ENCODE peak calls at places on chromosomes 7 and 10, in eight cellular contexts. One of them, this sample, is unnamed.
A peak's percentile ranks its signal among the peaks of the same experiment; 100 is the strongest.

GRCh38 chr7:23347682-23348180 is 48.6 kb downstream of the MALSU1 start:
- DNase-seq in MM.1S: no peak
- DNase-seq in heart left ventricle: no peak
- DNase-seq in IMR-90: peak; percentile 91
- DNase-seq in PC-3: peak; percentile 89
- DNase-seq in SK-N-SH: no peak
- DNase-seq in upper lobe of right lung: no peak
- DNase-seq in DND-41: no peak
- DNase-seq in this sample: no peak

GRCh38 chr10:29541826-29542225 is 92.9 kb downstream of the SVIL start:
- DNase-seq in MM.1S: no peak
- DNase-seq in heart left ventricle: no peak
- DNase-seq in IMR-90: no peak
- DNase-seq in PC-3: no peak
- DNase-seq in SK-N-SH: no peak
- DNase-seq in upper lobe of right lung: no peak
- DNase-seq in DND-41: no peak
- DNase-seq in this sample: no peak

GRCh38 chr7:80764132-80764531 is 125.7 kb downstream of the CD36 start:
- DNase-seq in MM.1S: no peak
- DNase-seq in heart left ventricle: no peak
- DNase-seq in IMR-90: no peak
- DNase-seq in PC-3: no peak
- DNase-seq in SK-N-SH: no peak
- DNase-seq in upper lobe of right lung: no peak
- DNase-seq in DND-41: no peak
- DNase-seq in this sample: no peak

GRCh38 chr10:93495654-93496321 is 624 bp upstream of the CEP55 start:
- DNase-seq in MM.1S: no peak
- DNase-seq in heart left ventricle: no peak
- DNase-seq in IMR-90: no peak
- DNase-seq in PC-3: peak; percentile 41
- DNase-seq in SK-N-SH: peak; percentile 44
- DNase-seq in upper lobe of right lung: no peak
- DNase-seq in DND-41: peak; percentile 24
- DNase-seq in this sample: no peak

GRCh38 chr7:5170251-5170650 is 19.8 kb upstream of the WIPI2 start:
- DNase-seq in MM.1S: no peak
- DNase-seq in heart left ventricle: no peak
- DNase-seq in IMR-90: no peak
- DNase-seq in PC-3: no peak
- DNase-seq in SK-N-SH: no peak
- DNase-seq in upper lobe of right lung: no peak
- DNase-seq in DND-41: no peak
- DNase-seq in this sample: no peak

GRCh38 chr10:110568055-110568735 is 700 bp downstream of the SMC3 start:
- DNase-seq in MM.1S: peak; percentile 58
- DNase-seq in heart left ventricle: no peak
- DNase-seq in IMR-90: no peak
- DNase-seq in PC-3: peak; percentile 7
- DNase-seq in SK-N-SH: no peak
- DNase-seq in upper lobe of right lung: no peak
- DNase-seq in DND-41: peak; percentile 72
- DNase-seq in this sample: peak; percentile 60

GRCh38 chr10:32618482-32618881 is 172.5 kb downstream of the CCDC7 start:
- DNase-seq in MM.1S: no peak
- DNase-seq in heart left ventricle: no peak
- DNase-seq in IMR-90: no peak
- DNase-seq in PC-3: no peak
- DNase-seq in SK-N-SH: no peak
- DNase-seq in upper lobe of right lung: no peak
- DNase-seq in DND-41: no peak
- DNase-seq in this sample: no peak

GRCh38 chr7:5419523-5420107 is 4.0 kb downstream of the TNRC18 start:
- DNase-seq in MM.1S: no peak
- DNase-seq in heart left ventricle: no peak
- DNase-seq in IMR-90: no peak
- DNase-seq in PC-3: peak; percentile 17
- DNase-seq in SK-N-SH: no peak
- DNase-seq in upper lobe of right lung: peak; percentile 70
- DNase-seq in DND-41: no peak
- DNase-seq in this sample: peak; percentile 12

GRCh38 chr7:88789480-88790064 is 6.0 kb downstream of the TEX47 start:
- DNase-seq in MM.1S: peak; percentile 60
- DNase-seq in heart left ventricle: no peak
- DNase-seq in IMR-90: peak; percentile 2
- DNase-seq in PC-3: peak; percentile 60
- DNase-seq in SK-N-SH: peak; percentile 4
- DNase-seq in upper lobe of right lung: no peak
- DNase-seq in DND-41: no peak
- DNase-seq in this sample: peak; percentile 6

GRCh38 chr7:27173412-27174076 is 576 bp downstream of the HOXA10 start:
- DNase-seq in MM.1S: no peak
- DNase-seq in heart left ventricle: peak; percentile 64
- DNase-seq in IMR-90: no peak
- DNase-seq in PC-3: no peak
- DNase-seq in SK-N-SH: peak; percentile 54
- DNase-seq in upper lobe of right lung: peak; percentile 76
- DNase-seq in DND-41: no peak
- DNase-seq in this sample: no peak

GRCh38 chr7:113197274-113197673 is 78.9 kb upstream of the SMIM30 start:
- DNase-seq in MM.1S: no peak
- DNase-seq in heart left ventricle: no peak
- DNase-seq in IMR-90: peak; percentile 91
- DNase-seq in PC-3: peak; percentile 55
- DNase-seq in SK-N-SH: no peak
- DNase-seq in upper lobe of right lung: no peak
- DNase-seq in DND-41: no peak
- DNase-seq in this sample: no peak

GRCh38 chr10:81884856-81885255 is 9.9 kb downstream of the NRG3 start:
- DNase-seq in MM.1S: no peak
- DNase-seq in heart left ventricle: no peak
- DNase-seq in IMR-90: no peak
- DNase-seq in PC-3: no peak
- DNase-seq in SK-N-SH: no peak
- DNase-seq in upper lobe of right lung: no peak
- DNase-seq in DND-41: no peak
- DNase-seq in this sample: no peak

GRCh38 chr7:33779216-33779615 is 126.1 kb upstream of the BMPER start:
- DNase-seq in MM.1S: no peak
- DNase-seq in heart left ventricle: no peak
- DNase-seq in IMR-90: no peak
- DNase-seq in PC-3: no peak
- DNase-seq in SK-N-SH: no peak
- DNase-seq in upper lobe of right lung: no peak
- DNase-seq in DND-41: no peak
- DNase-seq in this sample: no peak

GRCh38 chr10:26860026-26860541 is 674 bp downstream of the ABI1 start:
- DNase-seq in MM.1S: peak; percentile 38
- DNase-seq in heart left ventricle: peak; percentile 71
- DNase-seq in IMR-90: peak; percentile 65
- DNase-seq in PC-3: peak; percentile 57
- DNase-seq in SK-N-SH: no peak
- DNase-seq in upper lobe of right lung: peak; percentile 84
- DNase-seq in DND-41: peak; percentile 61
- DNase-seq in this sample: peak; percentile 57

GRCh38 chr10:112804036-112804435 is 146.0 kb upstream of the TCF7L2 start:
- DNase-seq in MM.1S: no peak
- DNase-seq in heart left ventricle: no peak
- DNase-seq in IMR-90: no peak
- DNase-seq in PC-3: peak; percentile 12
- DNase-seq in SK-N-SH: no peak
- DNase-seq in upper lobe of right lung: no peak
- DNase-seq in DND-41: no peak
- DNase-seq in this sample: no peak

GRCh38 chr7:149851449-149851848 is 13.3 kb downstream of the ZNF862 start:
- DNase-seq in MM.1S: no peak
- DNase-seq in heart left ventricle: no peak
- DNase-seq in IMR-90: no peak
- DNase-seq in PC-3: no peak
- DNase-seq in SK-N-SH: no peak
- DNase-seq in upper lobe of right lung: peak; percentile 8
- DNase-seq in DND-41: no peak
- DNase-seq in this sample: no peak

GRCh38 chr10:76033457-76034196 is 602.2 kb downstream of the LRMDA start:
- DNase-seq in MM.1S: no peak
- DNase-seq in heart left ventricle: no peak
- DNase-seq in IMR-90: peak; percentile 5
- DNase-seq in PC-3: peak; percentile 93
- DNase-seq in SK-N-SH: no peak
- DNase-seq in upper lobe of right lung: no peak
- DNase-seq in DND-41: no peak
- DNase-seq in this sample: no peak

GRCh38 chr10:47207280-47207613 is 92.8 kb upstream of the GDF10 start:
- DNase-seq in MM.1S: no peak
- DNase-seq in heart left ventricle: no peak
- DNase-seq in IMR-90: no peak
- DNase-seq in PC-3: no peak
- DNase-seq in SK-N-SH: no peak
- DNase-seq in upper lobe of right lung: no peak
- DNase-seq in DND-41: peak; percentile 29
- DNase-seq in this sample: peak; percentile 28

GRCh38 chr10:30052062-30052461 is 7.3 kb downstream of the JCAD start:
- DNase-seq in MM.1S: no peak
- DNase-seq in heart left ventricle: no peak
- DNase-seq in IMR-90: peak; percentile 80
- DNase-seq in PC-3: peak; percentile 79
- DNase-seq in SK-N-SH: no peak
- DNase-seq in upper lobe of right lung: no peak
- DNase-seq in DND-41: no peak
- DNase-seq in this sample: no peak

GRCh38 chr10:113986316-113986715 is 57.4 kb upstream of the ADRB1 start:
- DNase-seq in MM.1S: no peak
- DNase-seq in heart left ventricle: no peak
- DNase-seq in IMR-90: no peak
- DNase-seq in PC-3: no peak
- DNase-seq in SK-N-SH: no peak
- DNase-seq in upper lobe of right lung: no peak
- DNase-seq in DND-41: no peak
- DNase-seq in this sample: no peak

GRCh38 chr10:113983552-113983951 is 60.1 kb upstream of the ADRB1 start:
- DNase-seq in MM.1S: peak; percentile 58
- DNase-seq in heart left ventricle: no peak
- DNase-seq in IMR-90: no peak
- DNase-seq in PC-3: no peak
- DNase-seq in SK-N-SH: no peak
- DNase-seq in upper lobe of right lung: no peak
- DNase-seq in DND-41: peak; percentile 24
- DNase-seq in this sample: peak; percentile 13

GRCh38 chr10:113987156-113987555 is 56.5 kb upstream of the ADRB1 start:
- DNase-seq in MM.1S: no peak
- DNase-seq in heart left ventricle: no peak
- DNase-seq in IMR-90: no peak
- DNase-seq in PC-3: no peak
- DNase-seq in SK-N-SH: no peak
- DNase-seq in upper lobe of right lung: no peak
- DNase-seq in DND-41: no peak
- DNase-seq in this sample: no peak

GRCh38 chr10:113987805-113988204 is 55.9 kb upstream of the ADRB1 start:
- DNase-seq in MM.1S: no peak
- DNase-seq in heart left ventricle: no peak
- DNase-seq in IMR-90: no peak
- DNase-seq in PC-3: peak; percentile 64
- DNase-seq in SK-N-SH: no peak
- DNase-seq in upper lobe of right lung: no peak
- DNase-seq in DND-41: no peak
- DNase-seq in this sample: no peak

GRCh38 chr10:113985342-113985844 is 58.3 kb upstream of the ADRB1 start:
- DNase-seq in MM.1S: no peak
- DNase-seq in heart left ventricle: no peak
- DNase-seq in IMR-90: no peak
- DNase-seq in PC-3: no peak
- DNase-seq in SK-N-SH: no peak
- DNase-seq in upper lobe of right lung: no peak
- DNase-seq in DND-41: no peak
- DNase-seq in this sample: no peak
- H3K4me1 ChIP-seq in MM.1S: peaks cover 32% of the 10 kb centered on the region
- H3K4me1 ChIP-seq in heart left ventricle: peaks cover 11% of the 10 kb centered on the region
- H3K4me1 ChIP-seq in IMR-90: no peaks in the 10 kb centered on the region
- H3K4me1 ChIP-seq in PC-3: peaks cover 3% of the 10 kb centered on the region
- H3K4me1 ChIP-seq in SK-N-SH: no peaks in the 10 kb centered on the region
- H3K4me1 ChIP-seq in upper lobe of right lung: peaks cover 5% of the 10 kb centered on the region
- H3K4me1 ChIP-seq in DND-41: peaks cover 3% of the 10 kb centered on the region
- H3K4me1 ChIP-seq in this sample: peaks cover 13% of the 10 kb centered on the region

GRCh38 chr7:2068693-2069471 is 163.9 kb downstream of the MAD1L1 start:
- DNase-seq in MM.1S: no peak
- DNase-seq in heart left ventricle: no peak
- DNase-seq in IMR-90: no peak
- DNase-seq in PC-3: no peak
- DNase-seq in SK-N-SH: peak; percentile 72
- DNase-seq in upper lobe of right lung: no peak
- DNase-seq in DND-41: no peak
- DNase-seq in this sample: no peak
- H3K4me1 ChIP-seq in MM.1S: no peaks in the 10 kb centered on the region
- H3K4me1 ChIP-seq in heart left ventricle: peaks cover 13% of the 10 kb centered on the region
- H3K4me1 ChIP-seq in IMR-90: no peaks in the 10 kb centered on the region
- H3K4me1 ChIP-seq in PC-3: peaks cover 3% of the 10 kb centered on the region
- H3K4me1 ChIP-seq in SK-N-SH: no peaks in the 10 kb centered on the region
- H3K4me1 ChIP-seq in upper lobe of right lung: peaks cover 3% of the 10 kb centered on the region
- H3K4me1 ChIP-seq in DND-41: peaks cover 23% of the 10 kb centered on the region
- H3K4me1 ChIP-seq in this sample: peaks cover 16% of the 10 kb centered on the region

DNA sequence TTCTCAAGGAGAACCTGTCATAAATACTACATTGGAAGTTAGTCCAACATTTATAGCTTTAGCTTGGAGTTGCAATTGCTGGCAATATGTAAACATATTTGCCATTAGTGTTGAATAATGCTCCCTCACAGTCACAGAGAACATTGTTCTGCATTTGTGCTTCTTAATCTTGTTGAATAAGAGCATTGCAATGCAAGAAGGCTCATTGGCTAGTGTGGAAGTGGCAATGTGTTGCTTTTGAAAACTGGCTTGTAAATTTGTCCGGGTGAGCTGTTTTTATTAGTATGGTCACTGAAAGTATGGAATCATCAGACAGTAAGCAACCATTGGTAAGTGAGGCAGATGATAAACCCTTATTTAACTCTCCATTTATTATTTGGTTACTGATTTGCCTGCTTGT is 47.7 kb upstream of the MBL2 start:
- DNase-seq in MM.1S: no peak
- DNase-seq in heart left ventricle: no peak
- DNase-seq in IMR-90: no peak
- DNase-seq in PC-3: peak; percentile 86
- DNase-seq in SK-N-SH: no peak
- DNase-seq in upper lobe of right lung: no peak
- DNase-seq in DND-41: no peak
- DNase-seq in this sample: no peak
- H3K4me1 ChIP-seq in MM.1S: peaks cover 18% of the 10 kb centered on the region
- H3K4me1 ChIP-seq in heart left ventricle: no peaks in the 10 kb centered on the region
- H3K4me1 ChIP-seq in IMR-90: no peaks in the 10 kb centered on the region
- H3K4me1 ChIP-seq in PC-3: peaks cover 25% of the 10 kb centered on the region
- H3K4me1 ChIP-seq in SK-N-SH: no peaks in the 10 kb centered on the region
- H3K4me1 ChIP-seq in upper lobe of right lung: no peaks in the 10 kb centered on the region
- H3K4me1 ChIP-seq in DND-41: no peaks in the 10 kb centered on the region
- H3K4me1 ChIP-seq in this sample: no peaks in the 10 kb centered on the region

DNA sequence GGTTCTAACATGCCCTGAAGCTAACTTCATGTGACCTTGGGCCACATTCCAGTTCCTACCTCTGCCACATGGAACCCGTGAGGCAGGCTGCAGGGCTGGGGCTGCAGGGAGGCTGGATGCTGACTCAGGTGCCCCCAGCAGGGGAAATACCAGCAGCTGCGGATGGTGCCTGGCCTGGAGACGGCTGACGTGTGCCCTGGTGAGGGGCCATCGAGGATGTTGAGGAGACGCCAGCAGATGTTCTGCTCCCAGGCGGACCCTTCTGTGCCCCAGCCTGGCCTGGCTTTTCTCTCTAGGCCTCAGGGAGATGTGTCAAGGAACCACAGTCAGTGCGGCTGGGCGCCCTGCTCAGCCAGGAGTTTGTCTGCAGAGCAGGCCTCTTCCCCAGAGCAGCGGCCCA is 8.8 kb downstream of the BAG3 start:
- DNase-seq in MM.1S: no peak
- DNase-seq in heart left ventricle: no peak
- DNase-seq in IMR-90: no peak
- DNase-seq in PC-3: no peak
- DNase-seq in SK-N-SH: no peak
- DNase-seq in upper lobe of right lung: no peak
- DNase-seq in DND-41: no peak
- DNase-seq in this sample: no peak
- H3K4me1 ChIP-seq in MM.1S: peaks cover 4% of the 10 kb centered on the region
- H3K4me1 ChIP-seq in heart left ventricle: peaks cover 77% of the 10 kb centered on the region
- H3K4me1 ChIP-seq in IMR-90: peaks cover 44% of the 10 kb centered on the region
- H3K4me1 ChIP-seq in PC-3: peaks cover 50% of the 10 kb centered on the region
- H3K4me1 ChIP-seq in SK-N-SH: peaks cover 44% of the 10 kb centered on the region
- H3K4me1 ChIP-seq in upper lobe of right lung: peaks cover 68% of the 10 kb centered on the region
- H3K4me1 ChIP-seq in DND-41: no peaks in the 10 kb centered on the region
- H3K4me1 ChIP-seq in this sample: peaks cover 69% of the 10 kb centered on the region